ENCODE peak calls at places on chromosomes 11 and 22, in seven cellular contexts. Z is T-helper 17 cell, L is Caco-2, B is nephron progenitor cell, T is MV-4-11, E is substantia nigra, S is T-cell. Y is an unnamed sample.

GRCh38 chr11:66046901-66047300 is 2.1 kb downstream of the GAL3ST3 start:
- DNase-seq in Z (no peak), L (no peak), B (no peak), T (no peak), E (no peak), S (no peak), Y (no peak)

GRCh38 chr22:29470159-29470855 is 9.7 kb upstream of the NEFH start:
- DNase-seq in Z (peak), L (peak), B (peak), T (no peak), E (no peak), S (peak), Y (peak)

GRCh38 chr22:23152238-23153114 is 7.2 kb downstream of the RAB36 start:
- DNase-seq in Z (no peak), L (no peak), B (no peak), T (peak), E (no peak), S (no peak), Y (no peak)

GRCh38 chr11:129743029-129743846 is 72.4 kb upstream of the TMEM45B start:
- DNase-seq in Z (no peak), L (no peak), B (no peak), T (no peak), E (no peak), S (no peak), Y (peak)

GRCh38 chr11:66371627-66372415 is at the start of gene SLC29A2:
- DNase-seq in Z (peak), L (peak), B (peak), T (no peak), E (no peak), S (peak), Y (peak)

GRCh38 chr11:94309757-94310156 is 5.4 kb downstream of the IZUMO1R start:
- DNase-seq in Z (no peak), L (no peak), B (no peak), T (no peak), E (no peak), S (no peak), Y (no peak)

GRCh38 chr11:116700586-116701220 is 72.1 kb downstream of the BUD13 start:
- DNase-seq in Z (no peak), L (no peak), B (no peak), T (no peak), E (no peak), S (no peak), Y (peak)

GRCh38 chr22:40955516-40955915 is 4.3 kb downstream of the RBX1 start:
- DNase-seq in Z (no peak), L (no peak), B (no peak), T (peak), E (no peak), S (no peak), Y (no peak)

GRCh38 chr22:49930596-49931412 is 12.4 kb downstream of the CRELD2 start:
- DNase-seq in Z (no peak), L (peak), B (no peak), T (peak), E (peak), S (no peak), Y (peak)

GRCh38 chr11:78202733-78203167 is 14.0 kb downstream of the USP35 start:
- DNase-seq in Z (peak), L (no peak), B (no peak), T (no peak), E (no peak), S (peak), Y (no peak)

GRCh38 chr11:131867457-131868257 is 497.2 kb downstream of the NTM start:
- DNase-seq in Z (no peak), L (peak), B (peak), T (peak), E (peak), S (no peak), Y (peak)

GRCh38 chr11:95912902-95913560 is 10.9 kb downstream of the MTMR2 start:
- DNase-seq in Z (no peak), L (no peak), B (no peak), T (peak), E (no peak), S (no peak), Y (no peak)

GRCh38 chr22:48574776-48575566 is 1252.7 kb downstream of the BRD1 start:
- DNase-seq in Z (no peak), L (peak), B (peak), T (no peak), E (no peak), S (no peak), Y (peak)

GRCh38 chr11:88421530-88421929 is 84.0 kb upstream of the CTSC start:
- DNase-seq in Z (no peak), L (no peak), B (no peak), T (peak), E (no peak), S (no peak), Y (no peak)

GRCh38 chr11:17915500-17916143 is 97.2 kb downstream of the SERGEF start:
- DNase-seq in Z (no peak), L (no peak), B (no peak), T (no peak), E (no peak), S (no peak), Y (no peak)

GRCh38 chr11:111945198-111945597 is 8.1 kb downstream of the DIXDC1 start:
- DNase-seq in Z (no peak), L (no peak), B (no peak), T (no peak), E (no peak), S (no peak), Y (no peak)

GRCh38 chr11:12602421-12602820 is 71.8 kb upstream of the TEAD1 start:
- DNase-seq in Z (no peak), L (no peak), B (no peak), T (no peak), E (no peak), S (no peak), Y (no peak)

GRCh38 chr11:60887531-60887930 is 18.9 kb downstream of the PRPF19 start:
- DNase-seq in Z (no peak), L (peak), B (peak), T (peak), E (no peak), S (no peak), Y (no peak)

GRCh38 chr11:36306888-36307287 is 10.8 kb downstream of the PRR5L start:
- DNase-seq in Z (no peak), L (peak), B (peak), T (peak), E (no peak), S (no peak), Y (no peak)

GRCh38 chr11:19627566-19627965 is 85.1 kb upstream of the NAV2 start:
- DNase-seq in Z (no peak), L (no peak), B (no peak), T (no peak), E (no peak), S (no peak), Y (no peak)

GRCh38 chr11:131568318-131568717 is 197.9 kb downstream of the NTM start:
- DNase-seq in Z (no peak), L (no peak), B (no peak), T (no peak), E (no peak), S (no peak), Y (no peak)

GRCh38 chr22:25718109-25718830 is 23.7 kb upstream of the MYO18B start:
- DNase-seq in Z (no peak), L (no peak), B (no peak), T (no peak), E (no peak), S (no peak), Y (no peak)

GRCh38 chr22:42788466-42788865 is 67.8 kb upstream of the A4GALT start:
- DNase-seq in Z (no peak), L (no peak), B (no peak), T (no peak), E (no peak), S (no peak), Y (peak)

GRCh38 chr22:20080776-20081654 is 974 bp downstream of the DGCR8 start:
- DNase-seq in Z (no peak), L (peak), B (peak), T (peak), E (no peak), S (no peak), Y (peak)

GRCh38 chr22:19088866-19089595 is 33.2 kb downstream of the DGCR2 start:
- DNase-seq in Z (no peak), L (no peak), B (no peak), T (no peak), E (no peak), S (no peak), Y (no peak)

GRCh38 chr11:131880279-131880678 is 509.9 kb downstream of the NTM start:
- DNase-seq in Z (no peak), L (no peak), B (no peak), T (no peak), E (no peak), S (no peak), Y (no peak)

GRCh38 chr11:106619320-106619990 is 398.8 kb downstream of the GUCY1A2 start:
- DNase-seq in Z (no peak), L (no peak), B (no peak), T (no peak), E (no peak), S (no peak), Y (no peak)

GRCh38 chr22:47997052-47997568 is 1234.7 kb downstream of the TBC1D22A start:
- DNase-seq in Z (no peak), L (no peak), B (no peak), T (no peak), E (no peak), S (no peak), Y (no peak)

GRCh38 chr22:50529416-50530279 is at the start of gene TYMP:
- DNase-seq in Z (peak), L (no peak), B (no peak), T (peak), E (no peak), S (no peak), Y (peak)

GRCh38 chr11:102267602-102268001 is 49.7 kb upstream of the BIRC3 start:
- DNase-seq in Z (no peak), L (no peak), B (no peak), T (no peak), E (no peak), S (no peak), Y (no peak)

Y was measured in upper lobe of left lung.